ENCODE peak calls at places on chromosomes 7 and 10, in five cellular contexts. Y is KG1, J is left ventricle myocardium inferior, R is NCI-H1105, T is T-helper 1 cell. U is an unnamed sample.

GRCh38 chr10:46308666-46309450 is 22.1 kb downstream of the ANTXRL start:
- DNase-seq in Y (no peak), T (no peak), J (peak), R (no peak), U (no peak)

GRCh38 chr7:129006636-129007414 is 48.1 kb downstream of the TNPO3 start:
- DNase-seq in R (no peak), J (no peak), Y (no peak), T (no peak), U (no peak)

GRCh38 chr10:31961675-31962074 is 33.0 kb upstream of the ARHGAP12 start:
- DNase-seq in J (no peak), Y (peak), R (no peak), T (no peak), U (peak)

GRCh38 chr7:155520114-155520513 is 26.2 kb downstream of the CNPY1 start:
- DNase-seq in J (no peak), R (no peak), Y (no peak), T (no peak), U (no peak)

GRCh38 chr10:17675638-17676037 is 31.7 kb downstream of the STAM start:
- DNase-seq in Y (no peak), R (no peak), J (no peak), T (no peak), U (no peak)

GRCh38 chr10:95798307-95798850 is 42.4 kb downstream of the ENTPD1 start:
- DNase-seq in J (no peak), R (no peak), Y (no peak), T (no peak), U (no peak)

GRCh38 chr10:31242902-31243301 is 76.1 kb upstream of the ZEB1 start:
- DNase-seq in R (no peak), Y (peak), J (no peak), T (no peak), U (peak)

GRCh38 chr10:125016123-125016522 is 74.2 kb downstream of the ZRANB1 start:
- DNase-seq in Y (no peak), R (no peak), J (no peak), T (no peak), U (no peak)

GRCh38 chr7:66205736-66206080 is 574 bp downstream of the TPST1 start:
- DNase-seq in R (peak), J (peak), Y (no peak), T (no peak), U (no peak)

U was measured in CD14-positive monocyte.